ENCODE peak calls at places on chromosomes 16 and 17, in five cellular contexts. One of them, this sample, is unnamed.

GRCh38 chr16:53482123-53482522 is 20.9 kb downstream of the AKTIP start:
- DNase-seq in neuronal stem cell: no peak
- DNase-seq in H9: no peak
- DNase-seq in IMR-90: peak; percentile 21
- DNase-seq in H1: no peak
- DNase-seq in this sample: no peak

GRCh38 chr17:40622509-40622928 is 25.1 kb downstream of the SMARCE1 start:
- DNase-seq in neuronal stem cell: no peak
- DNase-seq in H9: no peak
- DNase-seq in IMR-90: no peak
- DNase-seq in H1: no peak
- DNase-seq in this sample: no peak

GRCh38 chr16:21194771-21195301 is 16.5 kb downstream of the ZP2 start:
- DNase-seq in neuronal stem cell: no peak
- DNase-seq in H9: no peak
- DNase-seq in IMR-90: no peak
- DNase-seq in H1: no peak
- DNase-seq in this sample: no peak

GRCh38 chr17:45101546-45101882 is 30.8 kb downstream of the PLCD3 start:
- DNase-seq in neuronal stem cell: no peak
- DNase-seq in H9: no peak
- DNase-seq in IMR-90: no peak
- DNase-seq in H1: no peak
- DNase-seq in this sample: no peak

GRCh38 chr16:71972356-71972755 is 27.8 kb downstream of the PKD1L3 start:
- DNase-seq in neuronal stem cell: no peak
- DNase-seq in H9: no peak
- DNase-seq in IMR-90: no peak
- DNase-seq in H1: no peak
- DNase-seq in this sample: no peak

GRCh38 chr16:69187387-69187890 is 475 bp downstream of the SNTB2 start:
- DNase-seq in neuronal stem cell: peak; percentile 42
- DNase-seq in H9: peak; percentile 56
- DNase-seq in IMR-90: no peak
- DNase-seq in H1: peak; percentile 72
- DNase-seq in this sample: peak; percentile 66

GRCh38 chr17:1484586-1485310 is 7.7 kb downstream of the MYO1C start:
- DNase-seq in neuronal stem cell: peak; percentile 52
- DNase-seq in H9: peak; percentile 88
- DNase-seq in IMR-90: no peak
- DNase-seq in H1: peak; percentile 85
- DNase-seq in this sample: peak; percentile 91

GRCh38 chr16:12661656-12662172 is 142.0 kb downstream of the CPPED1 start:
- DNase-seq in neuronal stem cell: peak; percentile 74
- DNase-seq in H9: peak; percentile 76
- DNase-seq in IMR-90: peak; percentile 13
- DNase-seq in H1: peak; percentile 82
- DNase-seq in this sample: peak; percentile 84

GRCh38 chr16:64297863-64298579 is 823.8 kb downstream of the CDH11 start:
- DNase-seq in neuronal stem cell: no peak
- DNase-seq in H9: no peak
- DNase-seq in IMR-90: no peak
- DNase-seq in H1: no peak
- DNase-seq in this sample: no peak

GRCh38 chr17:80036715-80037477 is 454 bp downstream of the CCDC40 start:
- DNase-seq in neuronal stem cell: peak; percentile 87
- DNase-seq in H9: peak; percentile 82
- DNase-seq in IMR-90: no peak
- DNase-seq in H1: peak; percentile 85
- DNase-seq in this sample: peak; percentile 90
- H2BK15ac ChIP-seq in neuronal stem cell: peak overlapping the region; percentile 18
- H2BK15ac ChIP-seq in H9: no peak overlapping the region
- H2BK15ac ChIP-seq in IMR-90: no peak overlapping the region
- H2BK15ac ChIP-seq in H1: no peak overlapping the region
- H2BK15ac ChIP-seq in this sample: no peak overlapping the region

DNA sequence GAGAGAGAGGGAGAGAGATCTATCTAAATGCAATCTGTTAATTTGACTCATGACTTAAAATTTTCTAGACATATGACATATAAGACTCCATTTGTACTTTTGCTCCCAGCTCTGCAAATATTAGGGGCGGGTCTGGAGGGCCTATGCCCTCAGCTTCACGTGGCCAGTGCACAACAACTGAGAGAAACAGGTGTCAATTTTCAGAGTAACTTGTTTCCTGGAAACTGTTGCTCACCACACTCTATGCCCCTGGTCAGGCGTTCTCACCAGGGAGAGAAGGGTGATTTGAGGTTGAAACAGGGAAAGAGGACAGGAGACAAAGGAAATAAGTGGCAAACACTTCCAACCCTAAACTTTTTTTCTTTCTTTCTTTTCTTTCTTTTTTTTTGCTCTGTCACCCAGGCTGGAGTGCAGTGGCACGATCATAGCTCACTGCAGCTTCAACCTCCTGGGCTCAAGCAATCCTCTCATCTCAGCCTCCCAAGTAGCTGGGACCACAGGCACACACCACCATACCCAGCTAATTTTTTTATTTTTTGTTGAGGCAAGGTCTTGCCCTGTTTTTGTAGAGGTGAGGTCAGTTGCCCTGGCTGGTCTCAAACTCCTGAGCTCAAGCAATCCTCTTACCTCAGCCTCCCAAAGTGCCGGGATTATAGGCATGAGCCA is 270.0 kb downstream of the SLC39A11 start:
- DNase-seq in neuronal stem cell: no peak
- DNase-seq in H9: no peak
- DNase-seq in IMR-90: no peak
- DNase-seq in H1: no peak
- DNase-seq in this sample: no peak
- H3K4me2 ChIP-seq in neuronal stem cell: no peak overlapping the region
- H3K4me2 ChIP-seq in H9: no peak overlapping the region
- H3K4me2 ChIP-seq in IMR-90: no peak overlapping the region
- H3K4me2 ChIP-seq in H1: no peak overlapping the region
- H3K4me2 ChIP-seq in this sample: no peak overlapping the region

DNA sequence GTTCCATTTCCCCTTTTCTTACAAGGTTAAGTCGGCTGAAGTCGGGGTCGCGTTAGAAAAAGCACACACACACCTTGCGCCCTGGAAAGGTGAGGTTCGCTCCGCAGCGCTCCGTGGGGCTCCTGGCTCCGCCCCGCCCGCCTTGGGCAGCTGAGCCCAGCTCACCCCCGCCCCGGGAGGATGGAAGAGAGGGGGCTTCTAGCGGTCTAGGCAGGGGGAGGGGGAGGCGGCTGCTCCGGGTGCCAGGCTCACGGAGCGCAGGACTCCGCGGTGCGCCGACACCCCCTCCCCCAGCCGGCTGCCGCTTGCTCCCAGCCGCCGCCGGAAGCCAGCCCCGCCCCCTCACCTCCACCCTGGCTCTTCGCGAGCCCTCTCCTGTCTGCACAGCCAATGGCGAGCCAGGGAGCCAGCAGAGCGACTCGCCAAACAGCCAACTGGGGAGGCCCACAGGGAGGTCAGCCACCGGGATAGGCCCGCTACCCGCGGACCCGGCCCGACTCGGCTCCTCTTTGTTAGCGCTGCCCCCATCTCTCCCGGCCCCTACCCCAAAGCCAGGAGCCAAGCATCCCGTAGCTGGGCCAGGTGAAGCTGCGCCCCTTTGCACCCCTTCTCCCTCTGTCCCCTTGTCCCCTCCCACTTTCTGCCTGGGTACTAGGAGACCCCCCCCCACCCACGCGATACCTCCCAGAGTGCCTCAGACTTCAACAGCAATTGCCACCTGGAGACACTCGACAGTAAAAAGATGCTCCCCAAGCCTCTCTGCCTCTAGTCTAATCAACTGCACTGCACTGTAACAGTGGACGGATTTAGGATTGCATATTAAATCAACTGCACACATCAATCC is 30.2 kb downstream of the FAM222B start:
- DNase-seq in neuronal stem cell: peak; percentile 94
- DNase-seq in H9: peak; percentile 100
- DNase-seq in IMR-90: peak; percentile 96
- DNase-seq in H1: peak; percentile 96
- DNase-seq in this sample: peak; percentile 99
- H3K4ac ChIP-seq in neuronal stem cell: no peak overlapping the region
- H3K4ac ChIP-seq in H9: no peak overlapping the region
- H3K4ac ChIP-seq in IMR-90: peak overlapping the region; percentile 95
- H3K4ac ChIP-seq in H1: peak overlapping the region; percentile 61
- H3K4ac ChIP-seq in this sample: peak overlapping the region; percentile 44

DNA sequence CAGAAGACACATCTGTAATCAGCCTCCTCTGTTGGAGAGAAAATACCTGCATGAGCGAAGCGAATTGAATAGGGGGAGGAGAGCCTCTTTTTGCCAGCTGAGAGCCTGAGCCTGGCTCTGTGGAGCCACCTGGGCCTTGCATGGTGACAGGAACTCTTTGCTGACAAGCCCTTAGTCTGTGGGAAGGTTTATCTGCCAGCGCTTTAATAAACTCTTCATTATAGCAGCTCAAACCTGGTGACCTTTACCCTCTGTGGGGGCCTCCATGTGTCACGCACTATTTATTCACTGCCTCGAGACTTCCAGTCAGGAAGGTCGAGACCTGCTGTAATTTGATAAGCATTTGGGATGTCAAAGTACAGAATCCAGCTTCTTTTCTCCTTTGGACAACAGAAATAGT is 282.6 kb downstream of the CBLN1 start:
- DNase-seq in neuronal stem cell: no peak
- DNase-seq in H9: no peak
- DNase-seq in IMR-90: no peak
- DNase-seq in H1: no peak
- DNase-seq in this sample: peak; percentile 40
- H2BK15ac ChIP-seq in neuronal stem cell: no peak overlapping the region
- H2BK15ac ChIP-seq in H9: no peak overlapping the region
- H2BK15ac ChIP-seq in IMR-90: no peak overlapping the region
- H2BK15ac ChIP-seq in H1: no peak overlapping the region
- H2BK15ac ChIP-seq in this sample: no peak overlapping the region